ENCODE peak calls at places on chromosomes 5 and 9, in four cellular contexts. One of them, this sample, is unnamed.
A peak's percentile ranks its signal among the peaks of the same experiment; 100 is the strongest.

GRCh38 chr5:17212996-17213395 is 4.4 kb upstream of the BASP1 start:
- DNase-seq in central memory CD8-positive, alpha-beta T cell: no peak
- DNase-seq in ovary: no peak
- DNase-seq in stimulated activated CD8-positive, alpha-beta memory T cell treated with anti-CD3 and anti-CD28 coated beads, Interleukin-12 subunit alpha, Interleukin-12 subunit beta, amount 100 ng/mL, for 1 hour: no peak
- DNase-seq in this sample: no peak

GRCh38 chr9:134891016-134891589 is 10.5 kb downstream of the FCN2 start:
- DNase-seq in ovary: no peak
- DNase-seq in central memory CD8-positive, alpha-beta T cell: no peak
- DNase-seq in stimulated activated CD8-positive, alpha-beta memory T cell treated with anti-CD3 and anti-CD28 coated beads, Interleukin-12 subunit alpha, Interleukin-12 subunit beta, amount 100 ng/mL, for 1 hour: no peak
- DNase-seq in this sample: no peak

GRCh38 chr5:149387982-149388381 is 8.9 kb upstream of the IL17B start:
- DNase-seq in stimulated activated CD8-positive, alpha-beta memory T cell treated with anti-CD3 and anti-CD28 coated beads, Interleukin-12 subunit alpha, Interleukin-12 subunit beta, amount 100 ng/mL, for 1 hour: no peak
- DNase-seq in ovary: peak; percentile 85
- DNase-seq in central memory CD8-positive, alpha-beta T cell: no peak
- DNase-seq in this sample: no peak

GRCh38 chr5:107361945-107362344 is 308.8 kb downstream of the EFNA5 start:
- DNase-seq in ovary: no peak
- DNase-seq in central memory CD8-positive, alpha-beta T cell: no peak
- DNase-seq in stimulated activated CD8-positive, alpha-beta memory T cell treated with anti-CD3 and anti-CD28 coated beads, Interleukin-12 subunit alpha, Interleukin-12 subunit beta, amount 100 ng/mL, for 1 hour: no peak
- DNase-seq in this sample: no peak

GRCh38 chr9:92607088-92607487 is 62.8 kb downstream of the IPPK start:
- DNase-seq in central memory CD8-positive, alpha-beta T cell: no peak
- DNase-seq in ovary: no peak
- DNase-seq in stimulated activated CD8-positive, alpha-beta memory T cell treated with anti-CD3 and anti-CD28 coated beads, Interleukin-12 subunit alpha, Interleukin-12 subunit beta, amount 100 ng/mL, for 1 hour: no peak
- DNase-seq in this sample: no peak

GRCh38 chr5:125485003-125485641 is 738.7 kb upstream of the ZNF608 start:
- DNase-seq in central memory CD8-positive, alpha-beta T cell: no peak
- DNase-seq in ovary: peak; percentile 21
- DNase-seq in stimulated activated CD8-positive, alpha-beta memory T cell treated with anti-CD3 and anti-CD28 coated beads, Interleukin-12 subunit alpha, Interleukin-12 subunit beta, amount 100 ng/mL, for 1 hour: no peak
- DNase-seq in this sample: peak; percentile 66

GRCh38 chr9:129458663-129459549 is 162.0 kb downstream of the C9orf50 start:
- DNase-seq in stimulated activated CD8-positive, alpha-beta memory T cell treated with anti-CD3 and anti-CD28 coated beads, Interleukin-12 subunit alpha, Interleukin-12 subunit beta, amount 100 ng/mL, for 1 hour: no peak
- DNase-seq in ovary: peak; percentile 60
- DNase-seq in central memory CD8-positive, alpha-beta T cell: peak; percentile 36
- DNase-seq in this sample: peak; percentile 62

GRCh38 chr5:128015978-128016377 is 67.6 kb upstream of the SLC12A2 start:
- DNase-seq in ovary: no peak
- DNase-seq in central memory CD8-positive, alpha-beta T cell: no peak
- DNase-seq in stimulated activated CD8-positive, alpha-beta memory T cell treated with anti-CD3 and anti-CD28 coated beads, Interleukin-12 subunit alpha, Interleukin-12 subunit beta, amount 100 ng/mL, for 1 hour: no peak
- DNase-seq in this sample: no peak

GRCh38 chr9:70012569-70012968 is 31.1 kb upstream of the MAMDC2 start:
- DNase-seq in ovary: no peak
- DNase-seq in stimulated activated CD8-positive, alpha-beta memory T cell treated with anti-CD3 and anti-CD28 coated beads, Interleukin-12 subunit alpha, Interleukin-12 subunit beta, amount 100 ng/mL, for 1 hour: no peak
- DNase-seq in central memory CD8-positive, alpha-beta T cell: no peak
- DNase-seq in this sample: no peak

GRCh38 chr9:130659699-130660248 is 4.6 kb upstream of the PRDM12 start:
- DNase-seq in ovary: no peak
- DNase-seq in stimulated activated CD8-positive, alpha-beta memory T cell treated with anti-CD3 and anti-CD28 coated beads, Interleukin-12 subunit alpha, Interleukin-12 subunit beta, amount 100 ng/mL, for 1 hour: no peak
- DNase-seq in central memory CD8-positive, alpha-beta T cell: no peak
- DNase-seq in this sample: no peak

GRCh38 chr9:120856700-120857099 is 14.0 kb upstream of the PSMD5 start:
- DNase-seq in central memory CD8-positive, alpha-beta T cell: no peak
- DNase-seq in stimulated activated CD8-positive, alpha-beta memory T cell treated with anti-CD3 and anti-CD28 coated beads, Interleukin-12 subunit alpha, Interleukin-12 subunit beta, amount 100 ng/mL, for 1 hour: no peak
- DNase-seq in ovary: no peak
- DNase-seq in this sample: no peak

GRCh38 chr9:129946596-129946995 is 96.4 kb downstream of the FNBP1 start:
- DNase-seq in stimulated activated CD8-positive, alpha-beta memory T cell treated with anti-CD3 and anti-CD28 coated beads, Interleukin-12 subunit alpha, Interleukin-12 subunit beta, amount 100 ng/mL, for 1 hour: no peak
- DNase-seq in central memory CD8-positive, alpha-beta T cell: no peak
- DNase-seq in ovary: no peak
- DNase-seq in this sample: peak; percentile 80

GRCh38 chr9:129320575-129321311 is 142.7 kb upstream of the IER5L start:
- DNase-seq in ovary: peak; percentile 63
- DNase-seq in stimulated activated CD8-positive, alpha-beta memory T cell treated with anti-CD3 and anti-CD28 coated beads, Interleukin-12 subunit alpha, Interleukin-12 subunit beta, amount 100 ng/mL, for 1 hour: peak; percentile 18
- DNase-seq in central memory CD8-positive, alpha-beta T cell: no peak
- DNase-seq in this sample: peak; percentile 86

GRCh38 chr9:81878530-81878929 is 49.7 kb upstream of the SPATA31D4 start:
- DNase-seq in stimulated activated CD8-positive, alpha-beta memory T cell treated with anti-CD3 and anti-CD28 coated beads, Interleukin-12 subunit alpha, Interleukin-12 subunit beta, amount 100 ng/mL, for 1 hour: no peak
- DNase-seq in ovary: no peak
- DNase-seq in central memory CD8-positive, alpha-beta T cell: no peak
- DNase-seq in this sample: no peak

GRCh38 chr9:17669206-17669605 is 90.3 kb downstream of the SH3GL2 start:
- DNase-seq in central memory CD8-positive, alpha-beta T cell: no peak
- DNase-seq in stimulated activated CD8-positive, alpha-beta memory T cell treated with anti-CD3 and anti-CD28 coated beads, Interleukin-12 subunit alpha, Interleukin-12 subunit beta, amount 100 ng/mL, for 1 hour: no peak
- DNase-seq in ovary: no peak
- DNase-seq in this sample: no peak

GRCh38 chr9:107491081-107492053 is 1.8 kb upstream of the KLF4 start:
- DNase-seq in stimulated activated CD8-positive, alpha-beta memory T cell treated with anti-CD3 and anti-CD28 coated beads, Interleukin-12 subunit alpha, Interleukin-12 subunit beta, amount 100 ng/mL, for 1 hour: no peak
- DNase-seq in ovary: peak; percentile 54
- DNase-seq in central memory CD8-positive, alpha-beta T cell: no peak
- DNase-seq in this sample: no peak

GRCh38 chr5:7876867-7877266 is 7.9 kb downstream of the MTRR start:
- DNase-seq in ovary: no peak
- DNase-seq in stimulated activated CD8-positive, alpha-beta memory T cell treated with anti-CD3 and anti-CD28 coated beads, Interleukin-12 subunit alpha, Interleukin-12 subunit beta, amount 100 ng/mL, for 1 hour: no peak
- DNase-seq in central memory CD8-positive, alpha-beta T cell: no peak
- DNase-seq in this sample: no peak

GRCh38 chr9:129142536-129142935 is 31.3 kb downstream of the PTPA start:
- DNase-seq in stimulated activated CD8-positive, alpha-beta memory T cell treated with anti-CD3 and anti-CD28 coated beads, Interleukin-12 subunit alpha, Interleukin-12 subunit beta, amount 100 ng/mL, for 1 hour: no peak
- DNase-seq in central memory CD8-positive, alpha-beta T cell: no peak
- DNase-seq in ovary: no peak
- DNase-seq in this sample: no peak

GRCh38 chr5:79850316-79850822 is 140.7 kb downstream of the MTX3 start:
- DNase-seq in ovary: no peak
- DNase-seq in central memory CD8-positive, alpha-beta T cell: no peak
- DNase-seq in stimulated activated CD8-positive, alpha-beta memory T cell treated with anti-CD3 and anti-CD28 coated beads, Interleukin-12 subunit alpha, Interleukin-12 subunit beta, amount 100 ng/mL, for 1 hour: no peak
- DNase-seq in this sample: no peak

GRCh38 chr5:160165137-160166068 is 46.2 kb upstream of the PWWP2A start:
- DNase-seq in central memory CD8-positive, alpha-beta T cell: no peak
- DNase-seq in ovary: peak; percentile 95
- DNase-seq in stimulated activated CD8-positive, alpha-beta memory T cell treated with anti-CD3 and anti-CD28 coated beads, Interleukin-12 subunit alpha, Interleukin-12 subunit beta, amount 100 ng/mL, for 1 hour: no peak
- DNase-seq in this sample: peak; percentile 97

GRCh38 chr9:113471566-113471965 is 8.0 kb downstream of the RGS3 start:
- DNase-seq in central memory CD8-positive, alpha-beta T cell: no peak
- DNase-seq in ovary: no peak
- DNase-seq in stimulated activated CD8-positive, alpha-beta memory T cell treated with anti-CD3 and anti-CD28 coated beads, Interleukin-12 subunit alpha, Interleukin-12 subunit beta, amount 100 ng/mL, for 1 hour: no peak
- DNase-seq in this sample: no peak

GRCh38 chr5:173614591-173614990 is 1.9 kb downstream of the BOD1 start:
- DNase-seq in central memory CD8-positive, alpha-beta T cell: no peak
- DNase-seq in stimulated activated CD8-positive, alpha-beta memory T cell treated with anti-CD3 and anti-CD28 coated beads, Interleukin-12 subunit alpha, Interleukin-12 subunit beta, amount 100 ng/mL, for 1 hour: no peak
- DNase-seq in ovary: no peak
- DNase-seq in this sample: no peak

GRCh38 chr9:90921104-90921503 is 119.5 kb downstream of the SYK start:
- DNase-seq in ovary: no peak
- DNase-seq in stimulated activated CD8-positive, alpha-beta memory T cell treated with anti-CD3 and anti-CD28 coated beads, Interleukin-12 subunit alpha, Interleukin-12 subunit beta, amount 100 ng/mL, for 1 hour: no peak
- DNase-seq in central memory CD8-positive, alpha-beta T cell: no peak
- DNase-seq in this sample: peak; percentile 9

This sample was measured in putamen.